ENCODE peak calls at places on chromosomes 5 and 9, in six cellular contexts. One of them, this sample, is unnamed.

GRCh38 chr5:115209279-115209678 is 39.6 kb upstream of the TRIM36 start:
- DNase-seq in effector memory CD4-positive, alpha-beta T cell: no peak
- DNase-seq in body of pancreas: peak; percentile 65
- DNase-seq in PC-9: no peak
- DNase-seq in astrocyte: peak; percentile 39
- DNase-seq in IMR-90: peak; percentile 2
- DNase-seq in this sample: peak; percentile 20

GRCh38 chr5:108379722-108380530 is 2.0 kb downstream of the FBXL17 start:
- DNase-seq in effector memory CD4-positive, alpha-beta T cell: no peak
- DNase-seq in body of pancreas: no peak
- DNase-seq in PC-9: no peak
- DNase-seq in astrocyte: peak; percentile 49
- DNase-seq in IMR-90: peak; percentile 31
- DNase-seq in this sample: peak; percentile 40

GRCh38 chr9:102038006-102038405 is 299.6 kb upstream of the GRIN3A start:
- DNase-seq in effector memory CD4-positive, alpha-beta T cell: no peak
- DNase-seq in body of pancreas: no peak
- DNase-seq in PC-9: no peak
- DNase-seq in astrocyte: no peak
- DNase-seq in IMR-90: no peak
- DNase-seq in this sample: no peak

GRCh38 chr5:160470437-160471341 is 49.0 kb downstream of the PTTG1 start:
- DNase-seq in effector memory CD4-positive, alpha-beta T cell: no peak
- DNase-seq in body of pancreas: peak; percentile 8
- DNase-seq in PC-9: no peak
- DNase-seq in astrocyte: peak; percentile 63
- DNase-seq in IMR-90: peak; percentile 58
- DNase-seq in this sample: no peak

GRCh38 chr5:130541617-130542221 is 623.3 kb downstream of the HINT1 start:
- DNase-seq in effector memory CD4-positive, alpha-beta T cell: no peak
- DNase-seq in body of pancreas: no peak
- DNase-seq in PC-9: no peak
- DNase-seq in astrocyte: peak; percentile 88
- DNase-seq in IMR-90: no peak
- DNase-seq in this sample: no peak

GRCh38 chr9:91486699-91487497 is 63.3 kb upstream of the NFIL3 start:
- DNase-seq in effector memory CD4-positive, alpha-beta T cell: no peak
- DNase-seq in body of pancreas: no peak
- DNase-seq in PC-9: no peak
- DNase-seq in astrocyte: peak; percentile 88
- DNase-seq in IMR-90: peak; percentile 68
- DNase-seq in this sample: no peak

GRCh38 chr5:10528056-10528816 is 35.6 kb upstream of the ANKRD33B start:
- DNase-seq in effector memory CD4-positive, alpha-beta T cell: no peak
- DNase-seq in body of pancreas: no peak
- DNase-seq in PC-9: peak; percentile 57
- DNase-seq in astrocyte: no peak
- DNase-seq in IMR-90: peak; percentile 60
- DNase-seq in this sample: no peak

GRCh38 chr5:17378346-17378984 is 119.6 kb upstream of the TAF11L2 start:
- DNase-seq in effector memory CD4-positive, alpha-beta T cell: no peak
- DNase-seq in body of pancreas: no peak
- DNase-seq in PC-9: no peak
- DNase-seq in astrocyte: peak; percentile 79
- DNase-seq in IMR-90: peak; percentile 86
- DNase-seq in this sample: no peak

GRCh38 chr5:103894882-103895281 is 332.3 kb upstream of the NUDT12 start:
- DNase-seq in effector memory CD4-positive, alpha-beta T cell: no peak
- DNase-seq in body of pancreas: no peak
- DNase-seq in PC-9: no peak
- DNase-seq in astrocyte: peak; percentile 23
- DNase-seq in IMR-90: no peak
- DNase-seq in this sample: no peak

GRCh38 chr5:179908528-179908927 is 831 bp upstream of the TBC1D9B start:
- DNase-seq in effector memory CD4-positive, alpha-beta T cell: no peak
- DNase-seq in body of pancreas: no peak
- DNase-seq in PC-9: no peak
- DNase-seq in astrocyte: no peak
- DNase-seq in IMR-90: no peak
- DNase-seq in this sample: no peak

GRCh38 chr9:127567898-127568617 is 44.0 kb upstream of the STXBP1 start:
- DNase-seq in effector memory CD4-positive, alpha-beta T cell: no peak
- DNase-seq in body of pancreas: no peak
- DNase-seq in PC-9: no peak
- DNase-seq in astrocyte: no peak
- DNase-seq in IMR-90: no peak
- DNase-seq in this sample: no peak

GRCh38 chr5:39197556-39197955 is 21.8 kb downstream of the FYB1 start:
- DNase-seq in effector memory CD4-positive, alpha-beta T cell: peak; percentile 55
- DNase-seq in body of pancreas: no peak
- DNase-seq in PC-9: peak; percentile 60
- DNase-seq in astrocyte: no peak
- DNase-seq in IMR-90: no peak
- DNase-seq in this sample: no peak

GRCh38 chr5:16787278-16787677 is 148.8 kb downstream of the MYO10 start:
- DNase-seq in effector memory CD4-positive, alpha-beta T cell: no peak
- DNase-seq in body of pancreas: peak; percentile 41
- DNase-seq in PC-9: no peak
- DNase-seq in astrocyte: no peak
- DNase-seq in IMR-90: no peak
- DNase-seq in this sample: no peak

GRCh38 chr9:107704791-107705190 is 215.2 kb upstream of the KLF4 start:
- DNase-seq in effector memory CD4-positive, alpha-beta T cell: no peak
- DNase-seq in body of pancreas: no peak
- DNase-seq in PC-9: no peak
- DNase-seq in astrocyte: no peak
- DNase-seq in IMR-90: no peak
- DNase-seq in this sample: no peak

GRCh38 chr5:92838253-92838652 is 742.8 kb downstream of the NR2F1-AS1 start:
- DNase-seq in effector memory CD4-positive, alpha-beta T cell: no peak
- DNase-seq in body of pancreas: no peak
- DNase-seq in PC-9: no peak
- DNase-seq in astrocyte: no peak
- DNase-seq in IMR-90: no peak
- DNase-seq in this sample: no peak

GRCh38 chr5:111643499-111643898 is 113.5 kb downstream of the NREP start:
- DNase-seq in effector memory CD4-positive, alpha-beta T cell: no peak
- DNase-seq in body of pancreas: no peak
- DNase-seq in PC-9: no peak
- DNase-seq in astrocyte: no peak
- DNase-seq in IMR-90: no peak
- DNase-seq in this sample: no peak

GRCh38 chr9:88890546-88890945 is 100.7 kb upstream of the S1PR3 start:
- DNase-seq in effector memory CD4-positive, alpha-beta T cell: no peak
- DNase-seq in body of pancreas: no peak
- DNase-seq in PC-9: no peak
- DNase-seq in astrocyte: peak; percentile 23
- DNase-seq in IMR-90: peak; percentile 15
- DNase-seq in this sample: no peak

GRCh38 chr9:35116898-35117551 is 1.4 kb upstream of the ATOSB start:
- DNase-seq in effector memory CD4-positive, alpha-beta T cell: peak; percentile 74
- DNase-seq in body of pancreas: peak; percentile 97
- DNase-seq in PC-9: peak; percentile 71
- DNase-seq in astrocyte: peak; percentile 77
- DNase-seq in IMR-90: peak; percentile 90
- DNase-seq in this sample: peak; percentile 94

GRCh38 chr5:158796812-158797497 is 302.8 kb downstream of the EBF1 start:
- DNase-seq in effector memory CD4-positive, alpha-beta T cell: no peak
- DNase-seq in body of pancreas: peak; percentile 5
- DNase-seq in PC-9: no peak
- DNase-seq in astrocyte: no peak
- DNase-seq in IMR-90: no peak
- DNase-seq in this sample: no peak

GRCh38 chr5:39257554-39257953 is 38.2 kb upstream of the FYB1 start:
- DNase-seq in effector memory CD4-positive, alpha-beta T cell: no peak
- DNase-seq in body of pancreas: no peak
- DNase-seq in PC-9: no peak
- DNase-seq in astrocyte: no peak
- DNase-seq in IMR-90: no peak
- DNase-seq in this sample: no peak

GRCh38 chr9:279674-280073 is 65.0 kb downstream of the DOCK8 start:
- DNase-seq in effector memory CD4-positive, alpha-beta T cell: no peak
- DNase-seq in body of pancreas: no peak
- DNase-seq in PC-9: no peak
- DNase-seq in astrocyte: no peak
- DNase-seq in IMR-90: no peak
- DNase-seq in this sample: no peak
- H3K4me1 ChIP-seq in effector memory CD4-positive, alpha-beta T cell: peaks cover 70% of the 10 kb centered on the region
- H3K4me1 ChIP-seq in body of pancreas: no peaks in the 10 kb centered on the region
- H3K4me1 ChIP-seq in PC-9: no peaks in the 10 kb centered on the region
- H3K4me1 ChIP-seq in astrocyte: no peaks in the 10 kb centered on the region
- H3K4me1 ChIP-seq in IMR-90: no peaks in the 10 kb centered on the region
- H3K4me1 ChIP-seq in this sample: peaks cover 4% of the 10 kb centered on the region

GRCh38 chr9:124215956-124216355 is 41.8 kb upstream of the NEK6 start:
- DNase-seq in effector memory CD4-positive, alpha-beta T cell: no peak
- DNase-seq in body of pancreas: no peak
- DNase-seq in PC-9: no peak
- DNase-seq in astrocyte: no peak
- DNase-seq in IMR-90: no peak
- DNase-seq in this sample: no peak

GRCh38 chr9:124217839-124218437 is 39.8 kb upstream of the NEK6 start:
- DNase-seq in effector memory CD4-positive, alpha-beta T cell: no peak
- DNase-seq in body of pancreas: no peak
- DNase-seq in PC-9: no peak
- DNase-seq in astrocyte: no peak
- DNase-seq in IMR-90: no peak
- DNase-seq in this sample: no peak

GRCh38 chr9:124215551-124215910 is 42.2 kb upstream of the NEK6 start:
- DNase-seq in effector memory CD4-positive, alpha-beta T cell: no peak
- DNase-seq in body of pancreas: no peak
- DNase-seq in PC-9: no peak
- DNase-seq in astrocyte: no peak
- DNase-seq in IMR-90: no peak
- DNase-seq in this sample: no peak

GRCh38 chr9:124214596-124215550 is 42.9 kb upstream of the NEK6 start:
- DNase-seq in effector memory CD4-positive, alpha-beta T cell: no peak
- DNase-seq in body of pancreas: no peak
- DNase-seq in PC-9: no peak
- DNase-seq in astrocyte: no peak
- DNase-seq in IMR-90: no peak
- DNase-seq in this sample: no peak

GRCh38 chr9:124216474-124217176 is 41.1 kb upstream of the NEK6 start:
- DNase-seq in effector memory CD4-positive, alpha-beta T cell: peak; percentile 8
- DNase-seq in body of pancreas: no peak
- DNase-seq in PC-9: no peak
- DNase-seq in astrocyte: no peak
- DNase-seq in IMR-90: no peak
- DNase-seq in this sample: no peak
- H3K4me3 ChIP-seq in effector memory CD4-positive, alpha-beta T cell: peak overlapping the region; percentile 5
- H3K4me3 ChIP-seq in body of pancreas: no peak overlapping the region
- H3K4me3 ChIP-seq in PC-9: no peak overlapping the region
- H3K4me3 ChIP-seq in astrocyte: no peak overlapping the region
- H3K4me3 ChIP-seq in IMR-90: no peak overlapping the region
- H3K4me3 ChIP-seq in this sample: no peak overlapping the region

GRCh38 chr5:141516648-141517025 is 27.8 kb downstream of the PCDHGC5 start:
- DNase-seq in effector memory CD4-positive, alpha-beta T cell: no peak
- DNase-seq in body of pancreas: no peak
- DNase-seq in PC-9: no peak
- DNase-seq in astrocyte: no peak
- DNase-seq in IMR-90: no peak
- DNase-seq in this sample: no peak
- H3K4me1 ChIP-seq in effector memory CD4-positive, alpha-beta T cell: peaks cover 22% of the 10 kb centered on the region
- H3K4me1 ChIP-seq in body of pancreas: peaks cover 31% of the 10 kb centered on the region
- H3K4me1 ChIP-seq in PC-9: peaks cover 29% of the 10 kb centered on the region
- H3K4me1 ChIP-seq in astrocyte: peaks cover 47% of the 10 kb centered on the region
- H3K4me1 ChIP-seq in IMR-90: peaks cover 60% of the 10 kb centered on the region
- H3K4me1 ChIP-seq in this sample: no peaks in the 10 kb centered on the region

DNA sequence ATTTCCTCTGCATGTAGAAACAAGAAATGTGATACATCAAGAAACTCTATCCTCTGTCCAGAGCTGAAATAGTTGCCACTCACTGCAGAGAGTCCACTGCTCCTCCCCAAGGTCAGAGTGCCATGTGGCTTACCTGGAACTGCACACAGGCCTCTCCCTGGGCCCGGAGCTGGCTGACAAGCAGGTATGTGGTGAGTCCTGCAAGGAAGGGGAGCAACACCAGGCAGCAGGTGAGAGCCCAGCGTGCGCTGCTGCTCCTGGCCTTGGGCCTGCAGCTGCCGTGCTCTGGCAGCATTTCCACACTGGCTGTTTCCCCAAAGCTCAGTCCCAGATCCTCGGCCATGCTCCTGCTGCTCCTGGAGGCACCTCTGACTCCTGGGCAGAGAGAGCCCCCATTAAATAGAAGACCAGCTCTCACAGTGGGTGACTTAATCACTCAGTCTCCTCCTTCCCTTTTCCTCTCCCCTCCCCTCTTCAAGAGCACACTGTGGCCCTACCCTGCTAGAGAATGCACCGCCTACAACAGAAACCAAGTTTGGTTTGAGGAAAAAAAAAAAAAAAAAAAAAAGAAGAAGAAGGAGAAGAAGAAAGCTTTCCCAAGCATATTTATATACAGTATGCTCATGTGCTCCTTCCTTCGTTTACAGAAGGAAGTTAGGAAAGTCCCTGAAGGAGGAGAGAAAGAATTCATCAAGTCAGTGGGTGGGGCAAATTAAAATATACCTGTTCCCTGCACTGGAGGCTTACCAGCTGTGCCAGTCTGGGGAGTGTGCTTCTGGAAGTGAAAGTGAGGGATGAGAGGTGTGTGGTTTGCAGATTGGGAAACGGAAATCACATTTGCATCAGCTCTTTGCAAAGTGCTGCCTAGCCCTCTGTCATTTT is at the start of gene TNFSF15:
- DNase-seq in effector memory CD4-positive, alpha-beta T cell: no peak
- DNase-seq in body of pancreas: peak; percentile 74
- DNase-seq in PC-9: peak; percentile 82
- DNase-seq in astrocyte: peak; percentile 40
- DNase-seq in IMR-90: peak; percentile 44
- DNase-seq in this sample: peak; percentile 85
- H3K4me3 ChIP-seq in effector memory CD4-positive, alpha-beta T cell: no peak within 1 kb of the TSS
- H3K4me3 ChIP-seq in body of pancreas: no peak within 1 kb of the TSS
- H3K4me3 ChIP-seq in PC-9: peak within 1 kb of the TSS; percentile 42
- H3K4me3 ChIP-seq in astrocyte: no peak within 1 kb of the TSS
- H3K4me3 ChIP-seq in IMR-90: no peak within 1 kb of the TSS
- H3K4me3 ChIP-seq in this sample: no peak within 1 kb of the TSS

DNA sequence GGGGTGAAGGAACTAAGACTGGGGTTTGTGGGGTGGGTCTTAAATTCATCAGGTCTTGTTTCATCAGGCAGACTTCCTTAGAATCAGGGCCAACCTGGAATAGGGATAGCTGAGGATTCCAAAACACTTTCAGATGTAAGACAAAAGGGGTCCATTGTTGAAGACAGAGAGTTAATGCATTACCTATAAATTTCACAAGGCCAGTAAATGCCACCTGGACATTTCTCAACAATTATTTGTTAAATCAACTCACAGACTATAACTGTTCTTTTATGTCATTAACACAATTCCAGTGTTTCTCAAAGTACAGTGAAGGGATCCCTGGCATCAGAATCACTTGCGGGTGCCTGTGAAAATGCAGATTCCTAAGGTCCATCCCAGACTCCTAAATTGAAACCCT is 2.8 kb downstream of the MARCHF3 start:
- DNase-seq in effector memory CD4-positive, alpha-beta T cell: no peak
- DNase-seq in body of pancreas: no peak
- DNase-seq in PC-9: no peak
- DNase-seq in astrocyte: no peak
- DNase-seq in IMR-90: no peak
- DNase-seq in this sample: no peak
- H3K4me1 ChIP-seq in effector memory CD4-positive, alpha-beta T cell: peaks cover 14% of the 10 kb centered on the region
- H3K4me1 ChIP-seq in body of pancreas: peaks cover 31% of the 10 kb centered on the region
- H3K4me1 ChIP-seq in PC-9: peaks cover 4% of the 10 kb centered on the region
- H3K4me1 ChIP-seq in astrocyte: no peaks in the 10 kb centered on the region
- H3K4me1 ChIP-seq in IMR-90: peaks cover 5% of the 10 kb centered on the region
- H3K4me1 ChIP-seq in this sample: peaks cover 3% of the 10 kb centered on the region